ENCODE peak calls at places on chromosome 1, in four cellular contexts. One of them, this sample, is unnamed.

GRCh38 chr1:216750031-216750627 is 26.9 kb upstream of the ESRRG start:
- DNase-seq in PC-9: no peak
- DNase-seq in GM23248: peak
- DNase-seq in hepatocyte: peak
- DNase-seq in this sample: peak

GRCh38 chr1:30748098-30748698 is 9.4 kb downstream of the LAPTM5 start:
- DNase-seq in PC-9: peak
- DNase-seq in GM23248: no peak
- DNase-seq in hepatocyte: no peak
- DNase-seq in this sample: no peak

GRCh38 chr1:65813956-65814355 is 21.3 kb downstream of the PDE4B start:
- DNase-seq in PC-9: no peak
- DNase-seq in GM23248: peak
- DNase-seq in hepatocyte: no peak
- DNase-seq in this sample: no peak

GRCh38 chr1:162682013-162682419 is 49.8 kb downstream of the DDR2 start:
- DNase-seq in PC-9: no peak
- DNase-seq in GM23248: no peak
- DNase-seq in hepatocyte: no peak
- DNase-seq in this sample: no peak

GRCh38 chr1:196193891-196194559 is 414.2 kb downstream of the KCNT2 start:
- DNase-seq in PC-9: no peak
- DNase-seq in GM23248: no peak
- DNase-seq in hepatocyte: no peak
- DNase-seq in this sample: peak

GRCh38 chr1:191590578-191590977 is 567.7 kb upstream of the RGS18 start:
- DNase-seq in PC-9: no peak
- DNase-seq in GM23248: no peak
- DNase-seq in hepatocyte: no peak
- DNase-seq in this sample: no peak

GRCh38 chr1:167713330-167714081 is 8.3 kb upstream of the MPZL1 start:
- DNase-seq in PC-9: peak
- DNase-seq in GM23248: no peak
- DNase-seq in hepatocyte: peak
- DNase-seq in this sample: peak

GRCh38 chr1:79006564-79006963 is at the start of gene ADGRL4:
- DNase-seq in PC-9: no peak
- DNase-seq in GM23248: peak
- DNase-seq in hepatocyte: peak
- DNase-seq in this sample: peak

GRCh38 chr1:232899839-232900238 is 50.6 kb upstream of the NTPCR start:
- DNase-seq in PC-9: no peak
- DNase-seq in GM23248: no peak
- DNase-seq in hepatocyte: no peak
- DNase-seq in this sample: no peak

GRCh38 chr1:208208132-208208487 is 36.1 kb downstream of the PLXNA2 start:
- DNase-seq in PC-9: no peak
- DNase-seq in GM23248: peak
- DNase-seq in hepatocyte: no peak
- DNase-seq in this sample: no peak

GRCh38 chr1:178724734-178725602 is at the start of gene RALGPS2:
- DNase-seq in PC-9: peak
- DNase-seq in GM23248: peak
- DNase-seq in hepatocyte: peak
- DNase-seq in this sample: peak

GRCh38 chr1:73907051-73907450 is 290.9 kb downstream of the LRRIQ3 start:
- DNase-seq in PC-9: no peak
- DNase-seq in GM23248: no peak
- DNase-seq in hepatocyte: no peak
- DNase-seq in this sample: no peak

GRCh38 chr1:108832929-108833328 is 24.0 kb downstream of the AKNAD1 start:
- DNase-seq in PC-9: no peak
- DNase-seq in GM23248: no peak
- DNase-seq in hepatocyte: no peak
- DNase-seq in this sample: no peak

GRCh38 chr1:150072959-150073358 is 5.4 kb downstream of the VPS45 start:
- DNase-seq in PC-9: no peak
- DNase-seq in GM23248: peak
- DNase-seq in hepatocyte: no peak
- DNase-seq in this sample: no peak

GRCh38 chr1:183416850-183417690 is 1.1 kb downstream of the NMNAT2 start:
- DNase-seq in PC-9: no peak
- DNase-seq in GM23248: peak
- DNase-seq in hepatocyte: peak
- DNase-seq in this sample: peak

GRCh38 chr1:239786464-239786863 is 305.2 kb upstream of the FMN2 start:
- DNase-seq in PC-9: no peak
- DNase-seq in GM23248: no peak
- DNase-seq in hepatocyte: no peak
- DNase-seq in this sample: no peak

GRCh38 chr1:99763956-99764355 is 2.5 kb downstream of the FRRS1 start:
- DNase-seq in PC-9: no peak
- DNase-seq in GM23248: peak
- DNase-seq in hepatocyte: no peak
- DNase-seq in this sample: no peak

DNA sequence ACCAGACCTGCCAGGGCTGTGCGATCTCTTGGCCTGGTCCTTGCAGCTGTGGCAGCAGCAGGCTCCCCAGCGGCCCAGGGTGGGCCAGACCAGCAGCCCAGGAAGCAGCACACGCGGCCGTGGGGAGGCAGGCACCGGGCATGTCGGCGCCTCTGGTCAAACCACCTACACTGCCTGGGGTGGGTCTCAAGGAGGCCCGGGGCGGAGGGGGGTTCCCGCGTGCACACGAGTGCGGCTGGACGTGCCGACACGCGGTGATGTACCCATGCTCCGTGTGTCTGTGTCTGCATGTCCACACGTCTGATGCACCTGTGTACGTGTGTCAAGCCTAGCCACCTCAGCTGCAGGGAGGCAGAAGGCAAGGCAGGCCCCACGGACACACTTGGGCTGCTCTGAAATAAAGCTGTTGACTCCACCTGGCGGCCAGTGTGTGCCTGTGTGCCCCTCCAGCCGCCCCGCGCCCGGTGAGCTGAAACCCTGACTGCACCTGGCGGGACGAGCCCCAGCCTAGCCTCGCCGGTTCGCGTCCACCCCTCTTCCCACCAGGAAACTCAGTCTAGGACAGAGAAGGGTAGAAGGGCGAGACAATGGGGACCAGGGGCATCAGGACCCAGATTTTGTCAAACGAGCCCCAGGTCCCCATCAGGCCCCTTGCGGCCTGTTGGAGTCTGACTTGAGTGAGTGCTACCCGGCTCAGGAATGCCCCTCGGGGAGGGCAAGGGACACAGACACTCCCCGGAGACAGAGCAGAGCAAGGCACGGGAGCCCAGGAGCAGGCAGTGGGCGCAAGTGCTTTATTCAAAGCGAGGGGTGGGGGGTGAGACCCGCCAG is 11.6 kb downstream of the SCNN1D start:
- DNase-seq in PC-9: peak
- DNase-seq in GM23248: peak
- DNase-seq in hepatocyte: peak
- DNase-seq in this sample: peak
- H2AFZ ChIP-seq in PC-9: no peak
- H2AFZ ChIP-seq in GM23248: no peak
- H2AFZ ChIP-seq in hepatocyte: no peak
- H2AFZ ChIP-seq in this sample: no peak

GRCh38 chr1:75124510-75124909 is 9.7 kb upstream of the LHX8 start:
- DNase-seq in PC-9: no peak
- DNase-seq in GM23248: no peak
- DNase-seq in hepatocyte: no peak
- DNase-seq in this sample: no peak
- TF ChIP-seq EZH2 in PC-9: no peak
- TF ChIP-seq EZH2 in GM23248: no peak
- TF ChIP-seq EZH2 in hepatocyte: no peak
- TF ChIP-seq EZH2 in this sample: no peak

DNA sequence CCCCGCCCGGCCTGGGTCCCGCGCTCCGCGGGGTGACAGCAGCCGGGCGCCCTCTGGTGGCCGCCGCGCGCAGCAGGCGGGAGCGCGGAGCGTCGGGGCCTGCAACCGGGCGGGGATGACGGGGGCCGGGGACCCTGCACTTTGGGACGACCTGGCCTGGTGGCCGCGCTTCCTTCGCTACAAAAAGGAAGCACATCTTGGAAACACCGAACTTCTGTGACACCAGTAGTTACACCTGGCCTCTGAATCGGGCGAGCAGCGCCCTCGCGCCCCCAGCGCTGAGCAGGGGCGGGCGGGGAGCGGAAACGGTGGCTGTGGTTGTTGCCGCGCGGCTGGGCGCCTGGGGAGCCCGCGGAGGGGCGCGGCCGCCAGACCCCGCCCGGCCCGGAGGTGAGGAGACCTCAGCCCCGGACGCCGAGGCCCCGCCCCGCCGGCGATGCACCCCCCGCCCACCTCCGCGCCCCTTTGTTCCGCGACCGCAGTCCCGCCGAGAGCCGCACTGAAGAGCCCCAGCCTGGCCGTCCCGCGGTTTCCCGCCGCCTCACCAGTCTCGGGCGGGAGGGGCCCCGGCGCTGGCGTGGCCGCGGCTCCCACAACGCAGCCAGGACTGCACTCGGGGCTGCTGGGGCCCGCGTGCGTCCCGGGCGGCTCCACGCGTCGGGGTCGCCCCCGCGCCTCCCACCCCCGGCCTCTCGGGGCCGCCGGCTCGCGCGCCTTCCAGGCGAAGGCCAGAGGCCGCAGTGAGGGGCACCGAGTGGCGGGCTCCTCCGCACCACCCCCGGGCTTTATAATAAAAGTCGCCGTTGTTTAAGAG is 59.3 kb downstream of the H3-3A start:
- DNase-seq in PC-9: peak
- DNase-seq in GM23248: peak
- DNase-seq in hepatocyte: peak
- DNase-seq in this sample: no peak
- H3K27ac ChIP-seq in PC-9: peak
- H3K27ac ChIP-seq in GM23248: no peak
- H3K27ac ChIP-seq in hepatocyte: peak
- H3K27ac ChIP-seq in this sample: peak

GRCh38 chr1:71086331-71086730 is 5.5 kb upstream of the ZRANB2 start:
- DNase-seq in PC-9: no peak
- DNase-seq in GM23248: peak
- DNase-seq in hepatocyte: no peak
- DNase-seq in this sample: peak

GRCh38 chr1:71088645-71089287 is 7.9 kb upstream of the ZRANB2 start:
- DNase-seq in PC-9: no peak
- DNase-seq in GM23248: no peak
- DNase-seq in hepatocyte: peak
- DNase-seq in this sample: no peak

GRCh38 chr1:71087713-71088112 is 6.9 kb upstream of the ZRANB2 start:
- DNase-seq in PC-9: no peak
- DNase-seq in GM23248: no peak
- DNase-seq in hepatocyte: no peak
- DNase-seq in this sample: no peak

GRCh38 chr1:71087060-71087459 is 6.2 kb upstream of the ZRANB2 start:
- DNase-seq in PC-9: no peak
- DNase-seq in GM23248: no peak
- DNase-seq in hepatocyte: no peak
- DNase-seq in this sample: no peak

GRCh38 chr1:71089536-71090270 is 8.9 kb upstream of the ZRANB2 start:
- DNase-seq in PC-9: no peak
- DNase-seq in GM23248: peak
- DNase-seq in hepatocyte: no peak
- DNase-seq in this sample: peak
- H2AFZ ChIP-seq in PC-9: no peak
- H2AFZ ChIP-seq in GM23248: peak
- H2AFZ ChIP-seq in hepatocyte: no peak
- H2AFZ ChIP-seq in this sample: no peak

GRCh38 chr1:6149597-6149996 is 30.5 kb downstream of the CHD5 start:
- DNase-seq in PC-9: no peak
- DNase-seq in GM23248: no peak
- DNase-seq in hepatocyte: no peak
- DNase-seq in this sample: no peak
- TF ChIP-seq EZH2 in PC-9: no peak
- TF ChIP-seq EZH2 in GM23248: no peak
- TF ChIP-seq EZH2 in hepatocyte: no peak
- TF ChIP-seq EZH2 in this sample: no peak

DNA sequence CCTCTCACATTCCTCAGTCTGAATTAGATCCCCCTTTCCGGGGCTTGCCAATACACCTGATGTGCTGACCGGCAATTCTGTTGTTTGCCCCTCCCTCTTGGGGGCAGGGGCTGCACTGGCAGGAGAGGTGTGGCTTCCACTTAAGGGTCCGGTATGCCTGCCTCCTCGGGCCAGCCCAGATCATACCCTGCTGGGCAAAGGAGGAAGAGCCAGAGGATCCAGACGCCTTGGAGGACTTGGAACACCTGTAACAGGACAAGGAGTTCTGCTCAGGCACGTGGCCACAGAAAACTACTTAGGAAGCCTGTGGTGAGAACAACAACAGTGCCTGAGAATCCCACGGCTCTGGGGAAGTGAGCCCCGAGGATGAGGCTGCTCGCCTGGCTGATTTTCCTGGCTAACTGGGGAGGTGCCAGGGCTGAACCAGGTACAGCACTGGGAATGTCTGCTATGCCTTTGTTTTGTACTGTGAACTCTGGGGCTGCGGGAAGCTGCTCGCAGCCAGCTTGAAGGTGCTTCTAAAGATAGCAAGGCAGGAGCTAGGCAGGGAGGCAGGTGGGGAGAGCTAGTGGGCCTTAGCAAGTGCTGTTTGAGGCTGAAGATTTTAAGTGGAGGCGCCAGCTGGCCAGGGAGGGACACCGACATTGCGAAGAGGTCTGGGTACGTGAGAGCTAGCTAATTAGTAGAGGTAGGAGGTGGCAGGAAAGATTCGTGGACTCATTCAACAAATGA is at the start of gene SMPDL3B:
- DNase-seq in PC-9: peak
- DNase-seq in GM23248: peak
- DNase-seq in hepatocyte: peak
- DNase-seq in this sample: peak
- H3K27ac ChIP-seq in PC-9: peak
- H3K27ac ChIP-seq in GM23248: no peak
- H3K27ac ChIP-seq in hepatocyte: peak
- H3K27ac ChIP-seq in this sample: no peak

GRCh38 chr1:246012271-246012854 is 494.7 kb downstream of the SMYD3 start:
- DNase-seq in PC-9: no peak
- DNase-seq in GM23248: peak
- DNase-seq in hepatocyte: peak
- DNase-seq in this sample: no peak
- H2AFZ ChIP-seq in PC-9: no peak
- H2AFZ ChIP-seq in GM23248: no peak
- H2AFZ ChIP-seq in hepatocyte: no peak
- H2AFZ ChIP-seq in this sample: no peak

GRCh38 chr1:37633950-37634553 is 640 bp downstream of the RSPO1 start:
- DNase-seq in PC-9: no peak
- DNase-seq in GM23248: no peak
- DNase-seq in hepatocyte: no peak
- DNase-seq in this sample: no peak
- TF ChIP-seq EZH2 in PC-9: no peak
- TF ChIP-seq EZH2 in GM23248: peak
- TF ChIP-seq EZH2 in hepatocyte: peak
- TF ChIP-seq EZH2 in this sample: peak

This sample was measured in astrocyte.